ENCODE peak calls at places on chromosomes 11 and 22, in seven cellular contexts. I is caudate nucleus; Q is kidney; H is activated CD4-positive, alpha-beta T cell treated with anti-CD3 and anti-CD28 coated beads, Interleukin-2, amount 50 U/mL, for 24 hours; C is RPMI7951; A is HT1080; Y is CD8-positive, alpha-beta T cell. L is an unnamed sample.

GRCh38 chr11:12599408-12600143 is 74.6 kb upstream of the TEAD1 start:
- DNase-seq in Q (peak), C (peak), I (no peak), A (peak), H (peak), Y (peak), L (peak)

GRCh38 chr11:63680842-63681207 is 475 bp upstream of the RTN3 start:
- DNase-seq in Q (no peak), C (no peak), A (no peak), H (no peak), Y (no peak), I (peak), L (no peak)

GRCh38 chr11:70463478-70464255 is 65.3 kb downstream of the CTTN start:
- DNase-seq in Q (peak), I (no peak), H (no peak), C (no peak), A (no peak), Y (no peak), L (no peak)

GRCh38 chr22:17592201-17592600 is 28.9 kb downstream of the SLC25A18 start:
- DNase-seq in H (no peak), I (no peak), A (no peak), Q (peak), Y (no peak), C (no peak), L (no peak)

GRCh38 chr11:47564933-47565339 is 463 bp upstream of the PTPMT1 start:
- DNase-seq in I (no peak), C (no peak), Q (no peak), Y (no peak), A (no peak), H (no peak), L (no peak)

GRCh38 chr11:129313588-129314288 is 61.9 kb upstream of the BARX2 start:
- DNase-seq in C (peak), Y (no peak), I (no peak), A (no peak), Q (no peak), H (no peak), L (no peak)

GRCh38 chr11:95717314-95717713 is 72.3 kb downstream of the FAM76B start:
- DNase-seq in Q (no peak), C (no peak), A (no peak), Y (no peak), I (no peak), H (no peak), L (no peak)

GRCh38 chr11:45098929-45099328 is 47.5 kb upstream of the PRDM11 start:
- DNase-seq in A (no peak), Y (peak), H (no peak), Q (peak), C (peak), I (no peak), L (no peak)

GRCh38 chr11:119861160-119861559 is 132.2 kb upstream of the NECTIN1 start:
- DNase-seq in I (no peak), Q (no peak), Y (no peak), A (no peak), C (no peak), H (no peak), L (no peak)

GRCh38 chr22:32911526-32911925 is 110.0 kb downstream of the TIMP3 start:
- DNase-seq in H (no peak), A (no peak), Y (no peak), Q (no peak), I (no peak), C (peak), L (no peak)

GRCh38 chr11:57324154-57324885 is 432 bp downstream of the TNKS1BP1 start:
- DNase-seq in Y (no peak), A (peak), Q (peak), H (no peak), I (no peak), C (peak), L (peak)

GRCh38 chr11:117232911-117233409 is 489 bp downstream of the RNF214 start:
- DNase-seq in H (no peak), A (no peak), C (no peak), Q (peak), Y (no peak), I (no peak), L (peak)

GRCh38 chr11:111427471-111427912 is 48.4 kb upstream of the POU2AF1 start:
- DNase-seq in I (no peak), Q (no peak), H (no peak), Y (no peak), C (peak), A (no peak), L (no peak)

GRCh38 chr11:12598330-12599256 is 75.6 kb upstream of the TEAD1 start:
- DNase-seq in H (no peak), A (peak), C (peak), Y (no peak), I (no peak), Q (no peak), L (peak)

GRCh38 chr11:67665537-67666302 is 8.7 kb downstream of the ALDH3B2 start:
- DNase-seq in I (no peak), C (no peak), A (no peak), H (no peak), Y (no peak), Q (peak), L (no peak)

GRCh38 chr11:113111156-113111555 is 149.9 kb downstream of the NCAM1 start:
- DNase-seq in Q (no peak), Y (no peak), H (no peak), A (no peak), I (no peak), C (no peak), L (no peak)

GRCh38 chr11:131770801-131771200 is 400.4 kb downstream of the NTM start:
- DNase-seq in H (no peak), Y (no peak), C (peak), I (no peak), A (peak), Q (no peak), L (no peak)

GRCh38 chr22:40216041-40216756 is 38.5 kb downstream of the TNRC6B start:
- DNase-seq in A (no peak), C (no peak), H (no peak), I (no peak), Y (peak), Q (no peak), L (no peak)

GRCh38 chr11:134049303-134049702 is 19.6 kb upstream of the JAM3 start:
- DNase-seq in A (no peak), I (no peak), Q (no peak), H (no peak), C (no peak), Y (no peak), L (no peak)

L was measured in endothelial cell of umbilical vein.